ENCODE peak calls at places on chromosome 3, in seven cellular contexts. W, S, Q, N, U, M and Z are unnamed samples.

GRCh38 chr3:128390867-128391266 is 75.8 kb downstream of the DNAJB8 start:
- DNase-seq in W (no peak), S (no peak), Q (no peak), N (no peak), U (no peak), M (no peak), Z (no peak)

GRCh38 chr3:101725192-101725889 is 927 bp downstream of the CEP97 start:
- DNase-seq in W (peak; percentile 44), S (peak; percentile 25), Q (peak; percentile 49), N (peak; percentile 59), U (no peak), M (no peak), Z (no peak)

GRCh38 chr3:194489736-194490612 is 3.2 kb upstream of the ATP13A3 start:
- DNase-seq in W (peak; percentile 11), S (no peak), Q (no peak), N (no peak), U (no peak), M (no peak), Z (no peak)

GRCh38 chr3:66181764-66182163 is 39.0 kb upstream of the SLC25A26 start:
- DNase-seq in W (no peak), S (no peak), Q (no peak), N (no peak), U (no peak), M (no peak), Z (no peak)

GRCh38 chr3:194083253-194084224 is 52.4 kb upstream of the HES1 start:
- DNase-seq in W (no peak), S (no peak), Q (no peak), N (no peak), U (no peak), M (no peak), Z (no peak)

GRCh38 chr3:54046677-54047214 is 75.6 kb upstream of the CACNA2D3 start:
- DNase-seq in W (no peak), S (no peak), Q (no peak), N (peak; percentile 3), U (no peak), M (no peak), Z (peak; percentile 70)

GRCh38 chr3:42036483-42036823 is 54.7 kb upstream of the TRAK1 start:
- DNase-seq in W (no peak), S (no peak), Q (no peak), N (peak; percentile 94), U (no peak), M (peak; percentile 46), Z (peak; percentile 89)

GRCh38 chr3:56251343-56251945 is 216.8 kb downstream of the ERC2 start:
- DNase-seq in W (peak; percentile 34), S (no peak), Q (peak; percentile 53), N (peak; percentile 88), U (no peak), M (peak; percentile 15), Z (peak; percentile 58)

GRCh38 chr3:131223373-131224289 is 157.9 kb upstream of the NUDT16 start:
- DNase-seq in W (no peak), S (no peak), Q (no peak), N (no peak), U (no peak), M (no peak), Z (no peak)

GRCh38 chr3:127084401-127084990 is 101.6 kb downstream of the PLXNA1 start:
- DNase-seq in W (no peak), S (no peak), Q (no peak), N (no peak), U (peak; percentile 26), M (no peak), Z (no peak)

GRCh38 chr3:24365168-24365567 is 129.5 kb downstream of the THRB start:
- DNase-seq in W (no peak), S (no peak), Q (no peak), N (peak; percentile 93), U (no peak), M (no peak), Z (peak; percentile 87)

GRCh38 chr3:126496894-126497850 is 20.4 kb downstream of the UROC1 start:
- DNase-seq in W (no peak), S (no peak), Q (no peak), N (no peak), U (peak; percentile 47), M (no peak), Z (no peak)

GRCh38 chr3:139292192-139292591 is 51.6 kb upstream of the MRPS22 start:
- DNase-seq in W (no peak), S (no peak), Q (no peak), N (no peak), U (no peak), M (no peak), Z (no peak)

GRCh38 chr3:152811974-152812760 is 22.8 kb upstream of the P2RY1 start:
- DNase-seq in W (no peak), S (no peak), Q (no peak), N (no peak), U (no peak), M (no peak), Z (no peak)

GRCh38 chr3:72675243-72675642 is 173.0 kb downstream of the SHQ1 start:
- DNase-seq in W (no peak), S (no peak), Q (no peak), N (no peak), U (no peak), M (no peak), Z (peak; percentile 29)

GRCh38 chr3:10977864-10978510 is 14.6 kb upstream of the SLC6A1 start:
- DNase-seq in W (no peak), S (no peak), Q (no peak), N (peak; percentile 30), U (no peak), M (no peak), Z (no peak)

GRCh38 chr3:162391301-162391700 is 894.7 kb downstream of the OTOL1 start:
- DNase-seq in W (no peak), S (no peak), Q (no peak), N (peak; percentile 40), U (no peak), M (no peak), Z (no peak)

GRCh38 chr3:42052867-42053351 is 38.2 kb upstream of the TRAK1 start:
- DNase-seq in W (no peak), S (no peak), Q (peak; percentile 35), N (no peak), U (no peak), M (no peak), Z (no peak)

GRCh38 chr3:39013289-39013688 is 38.5 kb downstream of the SCN11A start:
- DNase-seq in W (peak; percentile 54), S (no peak), Q (no peak), N (no peak), U (no peak), M (no peak), Z (no peak)

GRCh38 chr3:46110701-46111493 is 83.6 kb upstream of the XCR1 start:
- DNase-seq in W (peak; percentile 17), S (no peak), Q (no peak), N (peak; percentile 17), U (no peak), M (peak; percentile 31), Z (peak; percentile 91)

GRCh38 chr3:184531580-184532290 is 29.9 kb upstream of the EPHB3 start:
- DNase-seq in W (no peak), S (no peak), Q (no peak), N (no peak), U (no peak), M (no peak), Z (no peak)

GRCh38 chr3:175893566-175893965 is 1034.4 kb downstream of the NAALADL2 start:
- DNase-seq in W (peak; percentile 42), S (no peak), Q (no peak), N (no peak), U (no peak), M (no peak), Z (no peak)

GRCh38 chr3:190862209-190863118 is at the start of gene GMNC:
- DNase-seq in W (peak; percentile 83), S (no peak), Q (peak; percentile 62), N (peak; percentile 91), U (peak; percentile 93), M (no peak), Z (peak; percentile 70)

GRCh38 chr3:10395196-10395595 is 74.3 kb upstream of the SEC13 start:
- DNase-seq in W (no peak), S (no peak), Q (no peak), N (no peak), U (no peak), M (no peak), Z (no peak)

GRCh38 chr3:194075802-194076460 is 60.0 kb upstream of the HES1 start:
- DNase-seq in W (no peak), S (no peak), Q (no peak), N (no peak), U (no peak), M (no peak), Z (no peak)

GRCh38 chr3:62708642-62709041 is 166.6 kb downstream of the CADPS start:
- DNase-seq in W (peak; percentile 19), S (no peak), Q (no peak), N (no peak), U (no peak), M (no peak), Z (no peak)

GRCh38 chr3:146157325-146158060 is 3.5 kb downstream of the PLOD2 start:
- DNase-seq in W (no peak), S (no peak), Q (no peak), N (no peak), U (no peak), M (no peak), Z (no peak)

GRCh38 chr3:192079098-192079497 is 618.1 kb downstream of the PYDC2 start:
- DNase-seq in W (no peak), S (no peak), Q (no peak), N (no peak), U (no peak), M (peak; percentile 98), Z (no peak)

GRCh38 chr3:181719298-181719859 is 7.7 kb downstream of the SOX2 start:
- DNase-seq in W (peak; percentile 63), S (no peak), Q (no peak), N (no peak), U (peak; percentile 64), M (no peak), Z (no peak)

GRCh38 chr3:190983875-190984274 is 121.4 kb upstream of the GMNC start:
- DNase-seq in W (no peak), S (no peak), Q (no peak), N (no peak), U (no peak), M (no peak), Z (no peak)

GRCh38 chr3:117398166-117398954 is 688.8 kb downstream of the TUSC7 start:
- DNase-seq in W (peak; percentile 43), S (no peak), Q (no peak), N (no peak), U (peak; percentile 77), M (no peak), Z (no peak)